ENCODE peak calls at places on chromosomes 3 and 15, in ten cellular contexts. N, Z, F, R, M, Y, S, P, A and G are unnamed samples.

GRCh38 chr3:132486086-132486485 is 68.8 kb downstream of the DNAJC13 start:
- DNase-seq in A (peak), F (no peak), Z (no peak), N (peak), R (no peak), Y (no peak), M (no peak), S (no peak), P (no peak), G (no peak)

GRCh38 chr3:139291276-139292051 is 52.4 kb upstream of the MRPS22 start:
- DNase-seq in N (no peak), P (no peak), Z (no peak), F (no peak), R (no peak), M (no peak), S (no peak), Y (no peak), A (no peak), G (no peak)

GRCh38 chr3:66413151-66413751 is 87.6 kb downstream of the LRIG1 start:
- DNase-seq in Y (no peak), S (no peak), P (no peak), R (no peak), M (no peak), A (no peak), F (no peak), Z (no peak), N (peak), G (no peak)

GRCh38 chr3:142946861-142947260 is 16.6 kb downstream of the PAQR9 start:
- DNase-seq in A (no peak), F (no peak), M (no peak), S (no peak), Z (no peak), R (no peak), P (no peak), Y (no peak), N (no peak), G (no peak)

GRCh38 chr15:101027920-101028319 is 108.8 kb downstream of the LRRK1 start:
- DNase-seq in Z (no peak), R (no peak), Y (no peak), P (no peak), A (no peak), S (peak), F (no peak), M (no peak), N (no peak), G (peak)

GRCh38 chr15:62477929-62478328 is 312.8 kb upstream of the C2CD4B start:
- DNase-seq in M (no peak), Y (no peak), A (no peak), P (no peak), Z (no peak), S (no peak), R (no peak), F (no peak), N (no peak), G (no peak)

GRCh38 chr3:81995334-81995733 is 233.9 kb upstream of the GBE1 start:
- DNase-seq in M (no peak), N (no peak), F (no peak), R (no peak), Z (no peak), Y (no peak), P (no peak), A (no peak), S (no peak), G (no peak)

GRCh38 chr15:47756872-47757271 is 39.6 kb downstream of the SEMA6D start:
- DNase-seq in A (no peak), N (peak), S (no peak), R (no peak), P (no peak), Z (no peak), F (no peak), M (no peak), Y (no peak), G (peak)

GRCh38 chr3:132660745-132661067 is 577 bp downstream of the UBA5 start:
- DNase-seq in M (no peak), P (peak), N (no peak), R (no peak), F (no peak), Y (no peak), A (peak), S (no peak), Z (no peak), G (no peak)

GRCh38 chr3:172171396-172172075 is 132.2 kb downstream of the FNDC3B start:
- DNase-seq in N (no peak), A (no peak), R (no peak), M (no peak), P (no peak), F (no peak), Y (no peak), Z (no peak), S (no peak), G (no peak)

GRCh38 chr3:190539526-190539925 is 25.6 kb downstream of the IL1RAP start:
- DNase-seq in A (no peak), Y (no peak), F (no peak), M (no peak), R (no peak), S (no peak), Z (no peak), N (no peak), P (no peak), G (no peak)

GRCh38 chr3:60431599-60431958 is 819.7 kb downstream of the FHIT start:
- DNase-seq in A (peak), S (no peak), P (no peak), R (no peak), N (no peak), M (no peak), Z (no peak), F (no peak), Y (no peak), G (no peak)

GRCh38 chr3:112856537-112856936 is 9.9 kb upstream of the CD200R1L start:
- DNase-seq in N (no peak), A (peak), S (no peak), M (no peak), F (no peak), Z (no peak), R (no peak), P (no peak), Y (peak), G (no peak)